ENCODE peak calls at places on chromosomes 3 and 15, in six cellular contexts. H, Q, U, V, O and C are unnamed samples.

GRCh38 chr15:79179597-79179996 is 89.0 kb upstream of the RASGRF1 start:
- DNase-seq in H (no peak), Q (no peak), U (no peak), V (no peak), O (no peak), C (no peak)

GRCh38 chr3:79406175-79406574 is 361.6 kb downstream of the ROBO1 start:
- DNase-seq in H (no peak), Q (peak), U (no peak), V (no peak), O (no peak), C (peak)

GRCh38 chr15:83018477-83018876 is 7.0 kb upstream of the C15orf40 start:
- DNase-seq in H (no peak), Q (peak), U (no peak), V (no peak), O (no peak), C (no peak)

GRCh38 chr3:186281172-186281571 is 80.9 kb downstream of the DGKG start:
- DNase-seq in H (no peak), Q (no peak), U (no peak), V (peak), O (no peak), C (no peak)

GRCh38 chr3:79018671-79019136 is 749.1 kb downstream of the ROBO1 start:
- DNase-seq in H (no peak), Q (peak), U (peak), V (peak), O (no peak), C (peak)

GRCh38 chr15:59722032-59722431 is 32.9 kb upstream of the BNIP2 start:
- DNase-seq in H (no peak), Q (no peak), U (no peak), V (no peak), O (no peak), C (no peak)

GRCh38 chr3:157182879-157183278 is 22.9 kb upstream of the CCNL1 start:
- DNase-seq in H (no peak), Q (no peak), U (no peak), V (no peak), O (no peak), C (no peak)

GRCh38 chr15:94061041-94061440 is 170.3 kb upstream of the MCTP2 start:
- DNase-seq in H (no peak), Q (no peak), U (no peak), V (no peak), O (no peak), C (no peak)

GRCh38 chr3:54008099-54008498 is 114.3 kb upstream of the CACNA2D3 start:
- DNase-seq in H (no peak), Q (no peak), U (no peak), V (no peak), O (no peak), C (no peak)

GRCh38 chr3:169627073-169627472 is 36.4 kb downstream of the MECOM start:
- DNase-seq in H (no peak), Q (no peak), U (no peak), V (no peak), O (no peak), C (no peak)

GRCh38 chr15:88738796-88739195 is 64.4 kb upstream of the ACAN start:
- DNase-seq in H (no peak), Q (no peak), U (no peak), V (no peak), O (no peak), C (no peak)
- TF ChIP-seq MAX in H (no peak), Q (no peak), U (no peak), V (no peak), O (no peak), C (no peak)

DNA sequence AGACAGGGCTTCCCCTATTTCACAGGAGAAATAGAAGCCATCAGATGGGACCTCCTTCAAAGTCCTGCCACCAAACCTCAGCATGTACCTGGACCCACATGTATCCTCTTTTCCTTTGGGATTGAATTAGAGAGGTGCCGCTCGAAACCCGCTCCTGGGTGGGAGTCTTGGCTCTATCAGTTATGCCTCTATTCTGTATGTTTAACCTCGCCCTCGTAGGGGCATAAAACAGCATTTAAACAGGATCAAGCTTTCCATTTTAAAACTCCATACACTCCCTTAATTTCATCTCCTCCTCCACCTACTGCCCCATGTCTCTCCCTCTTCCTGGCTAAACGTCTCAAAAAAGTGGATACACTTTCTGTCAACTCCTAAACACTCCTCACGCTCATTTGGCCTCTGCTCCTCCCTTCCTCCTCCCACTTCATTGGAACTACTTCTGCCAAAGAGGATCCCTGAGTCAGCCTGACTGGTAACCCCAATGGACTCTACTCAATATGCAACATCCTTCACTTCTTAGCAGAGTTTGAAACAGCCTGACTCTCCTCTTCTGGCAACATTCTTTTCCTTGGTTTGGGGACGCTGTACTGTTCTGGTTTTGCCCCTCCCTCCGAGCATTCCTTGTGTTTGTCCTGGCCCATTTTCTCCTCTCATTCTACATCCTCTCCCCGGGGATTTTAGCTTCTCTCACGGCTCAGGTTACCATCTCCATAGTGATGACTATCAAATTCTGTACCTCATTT is 23.0 kb upstream of the MUC20 start:
- DNase-seq in H (no peak), Q (no peak), U (peak), V (no peak), O (no peak), C (no peak)
- TF ChIP-seq MAX in H (no peak), Q (no peak), U (no peak), V (no peak), O (no peak), C (no peak)

GRCh38 chr3:152384412-152384811 is 115.7 kb downstream of the MBNL1 start:
- DNase-seq in H (no peak), Q (no peak), U (no peak), V (no peak), O (no peak), C (no peak)

GRCh38 chr3:152386208-152386607 is 117.5 kb downstream of the MBNL1 start:
- DNase-seq in H (no peak), Q (no peak), U (no peak), V (no peak), O (no peak), C (no peak)

GRCh38 chr3:152388631-152389030 is 119.9 kb downstream of the MBNL1 start:
- DNase-seq in H (no peak), Q (no peak), U (no peak), V (no peak), O (no peak), C (no peak)

GRCh38 chr3:152383136-152383606 is 114.4 kb downstream of the MBNL1 start:
- DNase-seq in H (no peak), Q (no peak), U (no peak), V (no peak), O (no peak), C (no peak)

GRCh38 chr3:152385761-152386160 is 117.0 kb downstream of the MBNL1 start:
- DNase-seq in H (no peak), Q (no peak), U (no peak), V (no peak), O (no peak), C (no peak)
- TF ChIP-seq MAX in H (no peak), Q (no peak), U (no peak), V (no peak), O (no peak), C (no peak)

DNA sequence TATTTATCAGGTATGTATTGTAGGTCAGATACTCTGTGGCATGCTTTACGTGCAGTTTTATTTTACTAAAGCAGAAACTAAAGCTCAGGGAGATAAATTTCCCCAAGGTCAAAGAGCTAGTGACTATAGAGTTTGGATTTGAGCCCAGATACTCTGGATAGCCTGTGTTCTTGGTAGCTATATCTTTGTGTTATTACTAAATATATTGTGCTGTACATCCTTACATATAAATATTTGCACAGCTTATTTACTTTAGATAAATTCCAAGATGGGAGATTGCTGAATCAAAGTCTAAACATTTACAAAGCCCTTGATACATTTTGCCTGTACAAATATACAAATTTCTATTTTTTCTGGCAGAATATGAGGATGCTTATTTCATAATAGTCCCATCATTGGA is 660.9 kb upstream of the NAALADL2 start:
- DNase-seq in H (no peak), Q (no peak), U (no peak), V (peak), O (no peak), C (no peak)
- TF ChIP-seq MAX in H (no peak), Q (no peak), U (no peak), V (no peak), O (no peak), C (no peak)

GRCh38 chr3:151159806-151160205 is 43.2 kb downstream of the GPR171 start:
- DNase-seq in H (no peak), Q (no peak), U (no peak), V (no peak), O (no peak), C (no peak)

GRCh38 chr3:151152626-151153025 is 50.4 kb downstream of the GPR171 start:
- DNase-seq in H (no peak), Q (no peak), U (no peak), V (no peak), O (no peak), C (no peak)

GRCh38 chr3:151155409-151156128 is 47.4 kb downstream of the GPR171 start:
- DNase-seq in H (no peak), Q (no peak), U (no peak), V (no peak), O (no peak), C (no peak)

GRCh38 chr3:151154566-151154965 is 48.5 kb downstream of the GPR171 start:
- DNase-seq in H (no peak), Q (no peak), U (no peak), V (no peak), O (no peak), C (no peak)

GRCh38 chr3:151156618-151157216 is 46.3 kb downstream of the GPR171 start:
- DNase-seq in H (no peak), Q (no peak), U (peak), V (peak), O (peak), C (peak)
- TF ChIP-seq MAX in H (no peak), Q (no peak), U (no peak), V (no peak), O (no peak), C (no peak)

GRCh38 chr3:16084887-16085286 is 89.6 kb upstream of the GALNT15 start:
- DNase-seq in H (no peak), Q (no peak), U (no peak), V (peak), O (no peak), C (no peak)

GRCh38 chr3:16088496-16088895 is 86.0 kb upstream of the GALNT15 start:
- DNase-seq in H (no peak), Q (no peak), U (no peak), V (no peak), O (no peak), C (no peak)

GRCh38 chr3:16085410-16085809 is 89.1 kb upstream of the GALNT15 start:
- DNase-seq in H (no peak), Q (no peak), U (no peak), V (no peak), O (no peak), C (no peak)

GRCh38 chr3:16086690-16087089 is 87.8 kb upstream of the GALNT15 start:
- DNase-seq in H (no peak), Q (no peak), U (no peak), V (no peak), O (no peak), C (peak)

GRCh38 chr3:16085884-16086608 is 88.4 kb upstream of the GALNT15 start:
- DNase-seq in H (no peak), Q (no peak), U (no peak), V (peak), O (no peak), C (no peak)
- TF ChIP-seq MAX in H (no peak), Q (no peak), U (no peak), V (no peak), O (no peak), C (no peak)

GRCh38 chr3:164460851-164461250 is 617.4 kb downstream of the SI start:
- DNase-seq in H (no peak), Q (no peak), U (no peak), V (no peak), O (no peak), C (no peak)

GRCh38 chr3:164467027-164467426 is 611.3 kb downstream of the SI start:
- DNase-seq in H (no peak), Q (no peak), U (no peak), V (no peak), O (no peak), C (no peak)

GRCh38 chr3:164468055-164468454 is 610.2 kb downstream of the SI start:
- DNase-seq in H (no peak), Q (no peak), U (no peak), V (no peak), O (no peak), C (no peak)

GRCh38 chr3:164470471-164470870 is 607.8 kb downstream of the SI start:
- DNase-seq in H (no peak), Q (no peak), U (no peak), V (no peak), O (no peak), C (no peak)

DNA sequence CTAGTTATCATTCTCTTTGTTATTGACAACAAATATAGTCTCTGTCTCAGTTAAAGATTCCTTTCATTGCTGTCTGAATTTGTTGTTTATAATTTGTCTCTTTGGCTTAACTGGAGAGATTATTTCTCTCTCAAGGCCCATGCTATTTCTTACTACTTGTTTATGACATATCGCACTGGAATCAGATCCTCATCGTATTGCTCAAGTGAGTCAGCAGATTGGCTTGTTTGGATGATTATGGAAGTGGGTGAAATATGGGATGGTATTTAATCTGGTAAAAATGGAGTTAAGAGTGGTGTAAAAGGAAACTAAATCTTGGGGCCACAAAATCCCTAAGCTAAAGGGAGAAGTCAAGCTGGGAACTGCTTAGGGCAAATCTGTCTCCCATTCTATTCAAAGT is 613.1 kb downstream of the SI start:
- DNase-seq in H (no peak), Q (no peak), U (peak), V (no peak), O (no peak), C (no peak)
- TF ChIP-seq MAX in H (no peak), Q (no peak), U (no peak), V (no peak), O (no peak), C (no peak)

DNA sequence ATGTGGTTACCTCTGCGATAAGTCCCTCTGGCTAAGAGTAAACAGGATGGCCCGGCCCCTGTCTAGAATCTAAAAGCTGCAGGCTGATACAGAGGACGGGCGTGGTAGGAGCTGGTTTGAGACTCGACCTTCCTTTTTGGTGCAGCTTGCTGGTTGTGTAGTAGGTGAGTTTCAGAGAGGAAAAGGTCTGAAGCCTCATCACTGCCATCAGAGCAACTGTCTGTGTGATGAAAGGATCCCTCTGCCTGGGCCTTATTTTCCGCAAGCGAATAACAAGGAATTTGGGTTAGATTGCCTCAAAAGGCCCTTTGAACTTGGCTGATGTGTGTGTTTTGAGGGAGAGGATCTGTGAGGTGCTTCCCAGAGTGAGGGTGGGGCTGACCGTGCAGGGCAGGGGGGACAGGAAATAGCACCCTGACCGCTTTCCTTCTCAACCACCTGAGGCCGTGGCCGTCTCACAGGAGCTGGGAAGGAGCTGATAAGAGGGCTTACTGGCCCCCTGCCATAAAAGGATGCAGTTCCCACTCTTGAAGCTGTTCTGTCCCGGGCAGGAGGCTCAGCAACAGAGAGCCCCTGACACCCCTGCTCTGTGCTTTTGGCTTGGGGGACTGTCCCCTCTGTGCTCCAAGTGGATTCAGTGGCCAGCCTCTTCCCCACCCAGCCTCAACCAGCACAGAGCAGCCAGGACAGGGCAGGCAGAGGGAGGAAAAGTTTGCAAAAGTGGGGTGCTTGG is 45.6 kb upstream of the TFRC start:
- DNase-seq in H (no peak), Q (no peak), U (no peak), V (no peak), O (no peak), C (no peak)
- TF ChIP-seq MAX in H (no peak), Q (no peak), U (no peak), V (no peak), O (no peak), C (no peak)